ENCODE peak calls at places on chromosomes 5 and 9, in seven cellular contexts. T, F, Y, C, W, U and O are unnamed samples.

GRCh38 chr9:95411211-95411892 is 93.8 kb upstream of the FANCC start:
- DNase-seq in T (no peak), F (no peak), Y (no peak), C (no peak), W (no peak), U (no peak), O (no peak)

GRCh38 chr9:95425910-95426551 is 90.7 kb downstream of the PTCH1 start:
- DNase-seq in T (no peak), F (no peak), Y (no peak), C (no peak), W (peak; percentile 22), U (no peak), O (no peak)

GRCh38 chr9:95645992-95646391 is 129.2 kb upstream of the PTCH1 start:
- DNase-seq in T (no peak), F (no peak), Y (no peak), C (no peak), W (peak; percentile 42), U (no peak), O (no peak)

GRCh38 chr5:178839319-178839704 is 20.4 kb upstream of the ZNF354B start:
- DNase-seq in T (no peak), F (peak; percentile 79), Y (no peak), C (no peak), W (peak; percentile 31), U (no peak), O (peak; percentile 63)

GRCh38 chr9:21110708-21111576 is 30.7 kb downstream of the IFNW1 start:
- DNase-seq in T (no peak), F (no peak), Y (no peak), C (no peak), W (peak; percentile 27), U (no peak), O (no peak)

GRCh38 chr9:95031711-95032461 is 285.6 kb downstream of the FANCC start:
- DNase-seq in T (no peak), F (no peak), Y (no peak), C (no peak), W (peak; percentile 96), U (no peak), O (no peak)

GRCh38 chr5:150066901-150067396 is 19.4 kb downstream of the CSF1R start:
- DNase-seq in T (no peak), F (no peak), Y (no peak), C (no peak), W (no peak), U (no peak), O (no peak)

GRCh38 chr5:152097128-152097527 is 172.5 kb upstream of the GLRA1 start:
- DNase-seq in T (no peak), F (no peak), Y (no peak), C (no peak), W (no peak), U (no peak), O (no peak)

GRCh38 chr9:123654647-123655637 is 275.0 kb downstream of the DENND1A start:
- DNase-seq in T (no peak), F (no peak), Y (no peak), C (no peak), W (no peak), U (no peak), O (no peak)

GRCh38 chr9:124101593-124101992 is 90.0 kb downstream of the LHX2 start:
- DNase-seq in T (no peak), F (no peak), Y (no peak), C (no peak), W (no peak), U (no peak), O (no peak)

GRCh38 chr9:124007468-124008306 is 3.9 kb upstream of the LHX2 start:
- DNase-seq in T (no peak), F (no peak), Y (no peak), C (no peak), W (no peak), U (no peak), O (peak; percentile 36)

GRCh38 chr9:128203842-128204551 is 818 bp downstream of the DNM1 start:
- DNase-seq in T (no peak), F (no peak), Y (no peak), C (peak; percentile 54), W (no peak), U (no peak), O (no peak)

GRCh38 chr9:98575379-98576346 is 133.1 kb downstream of the GABBR2 start:
- DNase-seq in T (no peak), F (no peak), Y (no peak), C (no peak), W (no peak), U (no peak), O (no peak)

GRCh38 chr5:111855356-111855755 is 98.4 kb upstream of the NREP start:
- DNase-seq in T (no peak), F (no peak), Y (no peak), C (no peak), W (no peak), U (no peak), O (no peak)

GRCh38 chr9:93579711-93580516 is 3.5 kb downstream of the PHF2 start:
- DNase-seq in T (no peak), F (no peak), Y (no peak), C (no peak), W (no peak), U (no peak), O (no peak)

GRCh38 chr5:107104774-107105050 is 566.0 kb downstream of the EFNA5 start:
- DNase-seq in T (no peak), F (no peak), Y (no peak), C (no peak), W (no peak), U (no peak), O (no peak)

GRCh38 chr9:8677725-8678124 is 878.1 kb upstream of the DMAC1 start:
- DNase-seq in T (no peak), F (no peak), Y (no peak), C (no peak), W (no peak), U (no peak), O (no peak)

GRCh38 chr5:61966991-61967390 is 339.0 kb upstream of the KIF2A start:
- DNase-seq in T (no peak), F (no peak), Y (no peak), C (no peak), W (no peak), U (no peak), O (no peak)

GRCh38 chr9:79360387-79361347 is 211.1 kb upstream of the TLE4 start:
- DNase-seq in T (no peak), F (no peak), Y (no peak), C (no peak), W (no peak), U (no peak), O (no peak)

GRCh38 chr9:105246656-105247162 is 2.3 kb downstream of the SLC44A1 start:
- DNase-seq in T (no peak), F (no peak), Y (no peak), C (no peak), W (no peak), U (no peak), O (no peak)

GRCh38 chr9:134033516-134034214 is 8.4 kb downstream of the BRD3OS start:
- DNase-seq in T (no peak), F (no peak), Y (peak; percentile 59), C (no peak), W (no peak), U (no peak), O (no peak)

GRCh38 chr5:139246394-139246793 is 47.1 kb upstream of the MATR3 start:
- DNase-seq in T (no peak), F (no peak), Y (no peak), C (no peak), W (no peak), U (no peak), O (no peak)

GRCh38 chr5:173291722-173292658 is 36.2 kb downstream of the STC2 start:
- DNase-seq in T (no peak), F (no peak), Y (no peak), C (no peak), W (no peak), U (no peak), O (no peak)